ENCODE peak calls at places on chromosomes 2 and 18, in eight cellular contexts. S is HCT116, L is K562, V is GM23338, M is H1, Y is endothelial cell of umbilical vein, I is HepG2, U is GM12878. K is an unnamed sample.

GRCh38 chr2:64354857-64355680 is 98.9 kb upstream of the LGALSL start:
- DNase-seq in I (no peak), Y (no peak), S (no peak), U (no peak), V (no peak), L (peak; percentile 72), M (no peak), K (no peak)

GRCh38 chr2:20429528-20429927 is 17.3 kb upstream of the RHOB start:
- DNase-seq in M (no peak), V (no peak), S (no peak), U (no peak), Y (no peak), I (no peak), L (no peak), K (no peak)

GRCh38 chr18:34661464-34662087 is 48.5 kb upstream of the DTNA start:
- DNase-seq in L (peak; percentile 63), U (no peak), V (peak; percentile 87), M (no peak), S (peak; percentile 33), I (peak; percentile 48), Y (peak; percentile 62), K (no peak)

GRCh38 chr2:120429586-120430500 is 83.9 kb downstream of the INHBB start:
- DNase-seq in L (no peak), M (peak; percentile 50), Y (no peak), V (peak; percentile 52), I (no peak), U (no peak), S (no peak), K (no peak)

GRCh38 chr2:217539126-217539525 is 463.7 kb downstream of the TNS1 start:
- DNase-seq in U (no peak), V (no peak), I (no peak), S (no peak), L (no peak), M (no peak), Y (no peak), K (no peak)

GRCh38 chr2:86301711-86302202 is 35.7 kb downstream of the REEP1 start:
- DNase-seq in M (no peak), L (no peak), Y (peak; percentile 28), S (no peak), I (no peak), V (no peak), U (no peak), K (no peak)

GRCh38 chr18:48191494-48191893 is 217.7 kb downstream of the ZBTB7C start:
- DNase-seq in M (peak; percentile 44), U (no peak), I (no peak), Y (no peak), S (no peak), V (no peak), L (no peak), K (no peak)

GRCh38 chr2:96092896-96093295 is 23.5 kb downstream of the ADRA2B start:
- DNase-seq in L (no peak), I (no peak), V (no peak), Y (no peak), M (no peak), S (no peak), U (no peak), K (no peak)

GRCh38 chr18:26538524-26538923 is 9.8 kb downstream of the KCTD1 start:
- DNase-seq in M (no peak), I (no peak), L (no peak), S (no peak), V (no peak), Y (no peak), U (no peak), K (no peak)

GRCh38 chr2:100893753-100894530 is 74.0 kb downstream of the NPAS2 start:
- DNase-seq in S (peak; percentile 87), V (no peak), L (peak; percentile 66), Y (peak; percentile 82), I (peak; percentile 55), M (no peak), U (peak; percentile 9), K (no peak)

GRCh38 chr2:152658221-152658620 is 59.0 kb downstream of the PRPF40A start:
- DNase-seq in M (no peak), S (no peak), L (no peak), Y (no peak), I (no peak), V (no peak), U (no peak), K (no peak)
- H3K36me3 ChIP-seq in M (peaks cover 60% of the 10 kb centered on the region), S (peaks cover 54% of the 10 kb centered on the region), L (peaks cover 94% of the 10 kb centered on the region), Y (peaks cover 24% of the 10 kb centered on the region), I (peaks cover 82% of the 10 kb centered on the region), V (peaks cover 78% of the 10 kb centered on the region), U (peaks cover 26% of the 10 kb centered on the region), K (peaks cover 88% of the 10 kb centered on the region)

DNA sequence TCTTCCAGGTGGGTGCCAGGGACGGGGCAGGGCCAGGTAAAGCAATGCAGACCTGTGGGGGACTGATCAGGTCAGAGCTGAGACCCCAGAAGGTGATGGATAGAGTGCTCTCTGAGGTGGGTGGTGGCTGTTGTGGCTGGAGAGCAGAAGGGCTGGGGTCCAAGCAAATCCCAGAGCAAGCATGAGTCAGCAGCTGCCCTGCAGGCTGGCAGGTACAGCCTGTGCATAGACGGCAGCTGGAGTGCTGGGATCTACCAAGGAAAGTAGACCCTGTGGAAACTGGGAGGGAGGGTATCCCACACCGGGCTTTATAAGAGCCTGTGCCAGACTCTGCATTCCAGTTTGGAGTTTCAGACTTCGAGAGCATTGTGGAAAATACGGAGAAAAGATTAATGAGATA is 663 bp downstream of the TRIM54 start:
- DNase-seq in U (no peak), M (no peak), V (no peak), Y (peak; percentile 45), I (peak; percentile 53), S (no peak), L (no peak), K (no peak)
- TF ChIP-seq EZH2 in U (no peak), M (no peak), V (no peak), Y (no peak), I (no peak), S (no peak), L (no peak), K (no peak)

DNA sequence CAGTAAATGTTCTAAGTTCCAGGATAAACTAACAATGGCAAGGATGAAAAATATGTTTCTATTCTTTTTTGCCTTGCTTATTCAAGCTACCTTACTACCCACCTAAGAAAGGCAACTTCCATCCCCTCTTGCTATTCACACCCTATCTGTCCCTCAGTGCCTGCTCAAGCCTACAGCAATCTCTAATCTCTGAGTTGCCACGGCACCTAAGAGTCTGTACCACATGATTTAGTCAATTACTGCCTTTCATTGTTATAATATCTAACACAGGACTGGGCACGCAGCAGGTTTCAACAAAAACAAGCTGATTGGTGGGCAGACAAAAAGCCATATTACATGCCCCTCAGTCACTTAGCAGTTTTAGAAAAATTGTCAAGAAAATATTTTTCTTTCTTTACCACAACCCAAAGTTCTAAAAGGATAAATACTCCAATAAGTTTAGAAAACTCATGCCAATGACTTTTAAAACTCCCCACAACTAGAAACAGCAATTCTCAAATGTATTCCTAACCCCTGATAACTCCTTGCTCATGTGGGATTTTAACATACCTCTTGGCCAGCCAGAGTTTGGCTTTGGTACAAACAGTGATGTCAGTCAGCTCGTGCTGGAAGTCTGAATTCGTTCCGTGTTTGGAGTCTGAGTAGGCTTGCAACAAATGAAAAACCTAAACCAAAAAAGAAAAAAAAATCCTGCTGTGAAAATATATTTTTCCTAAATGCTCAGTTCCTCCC is 117.3 kb upstream of the ZFP36L2 start:
- DNase-seq in Y (peak; percentile 68), L (no peak), M (no peak), I (no peak), V (no peak), U (no peak), S (no peak), K (no peak)
- TF ChIP-seq POLR2AphosphoS5 in Y (no peak), L (no peak), M (no peak), I (no peak), V (no peak), U (no peak), S (no peak), K (no peak)

DNA sequence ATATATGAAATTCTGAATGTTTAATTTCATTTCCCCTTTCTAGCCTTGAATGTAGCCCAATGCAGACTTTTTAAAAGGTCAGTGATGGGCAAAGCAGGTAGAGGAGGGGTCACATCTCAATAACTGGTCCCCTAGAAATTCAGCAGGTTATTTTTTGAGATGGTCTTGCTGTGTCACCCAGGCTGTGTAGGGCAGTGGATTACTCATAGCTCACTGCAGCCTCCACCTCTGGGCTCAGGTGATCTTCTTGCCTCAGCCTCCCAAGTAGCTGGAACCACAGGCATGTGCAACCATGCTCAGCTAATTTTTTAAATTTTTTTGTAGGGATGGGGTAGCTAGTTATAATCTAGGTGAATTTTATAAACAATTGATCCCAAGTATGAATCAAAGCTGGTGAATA is 8.8 kb downstream of the IAH1 start:
- DNase-seq in L (no peak), Y (no peak), U (no peak), I (no peak), M (no peak), S (no peak), V (no peak), K (no peak)
- H3K36me3 ChIP-seq in L (peaks cover 35% of the 10 kb centered on the region), Y (peaks cover 48% of the 10 kb centered on the region), U (peaks cover 44% of the 10 kb centered on the region), I (peaks cover 35% of the 10 kb centered on the region), M (peaks cover 3% of the 10 kb centered on the region), S (peaks cover 49% of the 10 kb centered on the region), V (no peaks in the 10 kb centered on the region), K (peaks cover 78% of the 10 kb centered on the region)

GRCh38 chr18:68940039-68940438 is 142.2 kb downstream of the CCDC102B start:
- DNase-seq in Y (no peak), L (no peak), I (no peak), U (no peak), M (no peak), V (no peak), S (no peak), K (no peak)

GRCh38 chr18:68937204-68937603 is 139.3 kb downstream of the CCDC102B start:
- DNase-seq in U (no peak), S (no peak), I (no peak), L (no peak), M (no peak), Y (no peak), V (no peak), K (no peak)

GRCh38 chr18:68940754-68941153 is 142.9 kb downstream of the CCDC102B start:
- DNase-seq in V (no peak), U (no peak), I (peak; percentile 7), L (no peak), Y (no peak), M (no peak), S (no peak), K (no peak)

GRCh38 chr18:68935686-68936085 is 137.8 kb downstream of the CCDC102B start:
- DNase-seq in Y (no peak), V (no peak), U (no peak), S (no peak), M (no peak), L (no peak), I (no peak), K (no peak)
- TF ChIP-seq EZH2 in Y (no peak), V (no peak), U (no peak), S (no peak), M (no peak), L (no peak), I (no peak), K (no peak)

K was measured in SK-N-MC.